ENCODE peak calls at places on chromosomes 16 and 17, in seven cellular contexts. One of them, this sample, is unnamed.

GRCh38 chr16:29898135-29898534 is 1.2 kb downstream of the SEZ6L2 start:
- DNase-seq in GM04503: no peak
- DNase-seq in HS-5: no peak
- DNase-seq in iPS-NIHi11: peak
- DNase-seq in EL: no peak
- DNase-seq in SK-N-DZ: no peak
- DNase-seq in chondrocyte: no peak
- DNase-seq in this sample: no peak

GRCh38 chr17:28133562-28133970 is 91.1 kb downstream of the NLK start:
- DNase-seq in HS-5: peak
- DNase-seq in EL: peak
- DNase-seq in SK-N-DZ: no peak
- DNase-seq in iPS-NIHi11: no peak
- DNase-seq in GM04503: peak
- DNase-seq in chondrocyte: no peak
- DNase-seq in this sample: no peak

GRCh38 chr16:71358464-71359031 is at the start of gene CALB2:
- DNase-seq in iPS-NIHi11: peak
- DNase-seq in SK-N-DZ: peak
- DNase-seq in chondrocyte: no peak
- DNase-seq in GM04503: no peak
- DNase-seq in EL: peak
- DNase-seq in HS-5: no peak
- DNase-seq in this sample: peak

GRCh38 chr16:55408656-55409055 is 70.3 kb upstream of the MMP2 start:
- DNase-seq in HS-5: no peak
- DNase-seq in EL: no peak
- DNase-seq in chondrocyte: no peak
- DNase-seq in iPS-NIHi11: no peak
- DNase-seq in GM04503: no peak
- DNase-seq in SK-N-DZ: no peak
- DNase-seq in this sample: no peak

GRCh38 chr17:82703935-82704865 is 5.7 kb upstream of the RAB40B start:
- DNase-seq in EL: no peak
- DNase-seq in HS-5: no peak
- DNase-seq in SK-N-DZ: no peak
- DNase-seq in iPS-NIHi11: no peak
- DNase-seq in GM04503: no peak
- DNase-seq in chondrocyte: no peak
- DNase-seq in this sample: no peak

GRCh38 chr16:73569266-73569665 is 521.3 kb upstream of the ZFHX3 start:
- DNase-seq in chondrocyte: no peak
- DNase-seq in SK-N-DZ: no peak
- DNase-seq in GM04503: no peak
- DNase-seq in HS-5: no peak
- DNase-seq in EL: no peak
- DNase-seq in iPS-NIHi11: no peak
- DNase-seq in this sample: no peak

GRCh38 chr16:16865374-16865773 is 486.4 kb downstream of the NPIPA7 start:
- DNase-seq in EL: no peak
- DNase-seq in chondrocyte: no peak
- DNase-seq in iPS-NIHi11: no peak
- DNase-seq in SK-N-DZ: no peak
- DNase-seq in HS-5: no peak
- DNase-seq in GM04503: no peak
- DNase-seq in this sample: no peak

GRCh38 chr17:47776330-47777197 is 43.5 kb downstream of the TBX21 start:
- DNase-seq in SK-N-DZ: peak
- DNase-seq in EL: peak
- DNase-seq in chondrocyte: no peak
- DNase-seq in iPS-NIHi11: peak
- DNase-seq in GM04503: no peak
- DNase-seq in HS-5: no peak
- DNase-seq in this sample: peak

GRCh38 chr17:1000597-1001490 is 3.9 kb downstream of the TIMM22 start:
- DNase-seq in GM04503: no peak
- DNase-seq in chondrocyte: no peak
- DNase-seq in HS-5: no peak
- DNase-seq in SK-N-DZ: no peak
- DNase-seq in EL: peak
- DNase-seq in iPS-NIHi11: no peak
- DNase-seq in this sample: no peak

GRCh38 chr17:50180066-50180465 is 14.3 kb downstream of the SGCA start:
- DNase-seq in EL: no peak
- DNase-seq in chondrocyte: peak
- DNase-seq in iPS-NIHi11: no peak
- DNase-seq in HS-5: no peak
- DNase-seq in SK-N-DZ: no peak
- DNase-seq in GM04503: no peak
- DNase-seq in this sample: no peak

GRCh38 chr16:89505204-89506112 is 2.7 kb upstream of the SPG7 start:
- DNase-seq in iPS-NIHi11: no peak
- DNase-seq in GM04503: peak
- DNase-seq in chondrocyte: no peak
- DNase-seq in SK-N-DZ: no peak
- DNase-seq in HS-5: no peak
- DNase-seq in EL: peak
- DNase-seq in this sample: peak

GRCh38 chr17:77898521-77899434 is 59.7 kb upstream of the TNRC6C start:
- DNase-seq in SK-N-DZ: no peak
- DNase-seq in GM04503: no peak
- DNase-seq in EL: no peak
- DNase-seq in iPS-NIHi11: no peak
- DNase-seq in chondrocyte: no peak
- DNase-seq in HS-5: no peak
- DNase-seq in this sample: no peak

GRCh38 chr17:53896047-53896446 is 73.3 kb downstream of the KIF2B start:
- DNase-seq in GM04503: no peak
- DNase-seq in SK-N-DZ: no peak
- DNase-seq in EL: no peak
- DNase-seq in chondrocyte: no peak
- DNase-seq in iPS-NIHi11: no peak
- DNase-seq in HS-5: no peak
- DNase-seq in this sample: no peak

GRCh38 chr17:59332890-59333377 is 1.5 kb downstream of the YPEL2 start:
- DNase-seq in iPS-NIHi11: no peak
- DNase-seq in EL: peak
- DNase-seq in chondrocyte: no peak
- DNase-seq in HS-5: no peak
- DNase-seq in GM04503: no peak
- DNase-seq in SK-N-DZ: no peak
- DNase-seq in this sample: no peak

GRCh38 chr17:16283705-16284104 is 66.7 kb downstream of the PIGL start:
- DNase-seq in GM04503: no peak
- DNase-seq in HS-5: no peak
- DNase-seq in SK-N-DZ: no peak
- DNase-seq in chondrocyte: no peak
- DNase-seq in EL: peak
- DNase-seq in iPS-NIHi11: no peak
- DNase-seq in this sample: no peak

GRCh38 chr16:86044241-86044671 is 145.3 kb downstream of the IRF8 start:
- DNase-seq in SK-N-DZ: no peak
- DNase-seq in GM04503: no peak
- DNase-seq in HS-5: no peak
- DNase-seq in chondrocyte: peak
- DNase-seq in EL: peak
- DNase-seq in iPS-NIHi11: peak
- DNase-seq in this sample: peak

GRCh38 chr17:58706351-58707140 is 14.1 kb downstream of the RAD51C start:
- DNase-seq in iPS-NIHi11: no peak
- DNase-seq in GM04503: no peak
- DNase-seq in EL: no peak
- DNase-seq in chondrocyte: peak
- DNase-seq in SK-N-DZ: no peak
- DNase-seq in HS-5: no peak
- DNase-seq in this sample: no peak

GRCh38 chr17:72125742-72126141 is 4.9 kb downstream of the SOX9 start:
- DNase-seq in chondrocyte: no peak
- DNase-seq in GM04503: no peak
- DNase-seq in HS-5: no peak
- DNase-seq in iPS-NIHi11: no peak
- DNase-seq in EL: peak
- DNase-seq in SK-N-DZ: no peak
- DNase-seq in this sample: no peak

GRCh38 chr16:4371481-4372314 is at the start of gene VASN:
- DNase-seq in chondrocyte: no peak
- DNase-seq in iPS-NIHi11: peak
- DNase-seq in SK-N-DZ: peak
- DNase-seq in HS-5: no peak
- DNase-seq in EL: peak
- DNase-seq in GM04503: no peak
- DNase-seq in this sample: peak

GRCh38 chr16:3149193-3149530 is 14.3 kb downstream of the ZNF213 start:
- DNase-seq in GM04503: no peak
- DNase-seq in EL: no peak
- DNase-seq in SK-N-DZ: no peak
- DNase-seq in HS-5: no peak
- DNase-seq in iPS-NIHi11: no peak
- DNase-seq in chondrocyte: no peak
- DNase-seq in this sample: no peak

GRCh38 chr17:49573510-49574282 is 2.0 kb upstream of the NXPH3 start:
- DNase-seq in chondrocyte: no peak
- DNase-seq in iPS-NIHi11: no peak
- DNase-seq in HS-5: no peak
- DNase-seq in EL: no peak
- DNase-seq in SK-N-DZ: no peak
- DNase-seq in GM04503: no peak
- DNase-seq in this sample: no peak

GRCh38 chr16:87948119-87948545 is 3.1 kb upstream of the BANP start:
- DNase-seq in chondrocyte: no peak
- DNase-seq in iPS-NIHi11: no peak
- DNase-seq in GM04503: no peak
- DNase-seq in SK-N-DZ: no peak
- DNase-seq in HS-5: no peak
- DNase-seq in EL: no peak
- DNase-seq in this sample: no peak

GRCh38 chr17:20703781-20704180 is 124.3 kb downstream of the CDRT15L2 start:
- DNase-seq in HS-5: no peak
- DNase-seq in GM04503: no peak
- DNase-seq in chondrocyte: no peak
- DNase-seq in SK-N-DZ: no peak
- DNase-seq in iPS-NIHi11: no peak
- DNase-seq in EL: no peak
- DNase-seq in this sample: no peak

GRCh38 chr16:69243479-69243878 is 56.5 kb downstream of the SNTB2 start:
- DNase-seq in EL: peak
- DNase-seq in SK-N-DZ: no peak
- DNase-seq in HS-5: no peak
- DNase-seq in iPS-NIHi11: peak
- DNase-seq in GM04503: peak
- DNase-seq in chondrocyte: no peak
- DNase-seq in this sample: no peak

GRCh38 chr17:7560172-7561027 is 1.3 kb upstream of the SENP3 start:
- DNase-seq in SK-N-DZ: peak
- DNase-seq in iPS-NIHi11: peak
- DNase-seq in HS-5: no peak
- DNase-seq in GM04503: no peak
- DNase-seq in chondrocyte: no peak
- DNase-seq in EL: peak
- DNase-seq in this sample: peak

GRCh38 chr17:38766341-38766740 is 13.8 kb downstream of the PSMB3 start:
- DNase-seq in iPS-NIHi11: no peak
- DNase-seq in EL: no peak
- DNase-seq in HS-5: no peak
- DNase-seq in SK-N-DZ: no peak
- DNase-seq in chondrocyte: no peak
- DNase-seq in GM04503: no peak
- DNase-seq in this sample: no peak

GRCh38 chr17:45440161-45440859 is 7.6 kb upstream of the ARHGAP27 start:
- DNase-seq in EL: no peak
- DNase-seq in chondrocyte: no peak
- DNase-seq in GM04503: no peak
- DNase-seq in iPS-NIHi11: peak
- DNase-seq in SK-N-DZ: peak
- DNase-seq in HS-5: no peak
- DNase-seq in this sample: no peak

GRCh38 chr17:69960755-69961154 is 114.3 kb upstream of the KCNJ16 start:
- DNase-seq in chondrocyte: no peak
- DNase-seq in HS-5: no peak
- DNase-seq in EL: no peak
- DNase-seq in SK-N-DZ: no peak
- DNase-seq in iPS-NIHi11: no peak
- DNase-seq in GM04503: no peak
- DNase-seq in this sample: no peak

This sample was measured in memory B cell.